ENCODE peak calls at places on chromosomes 13 and 19, in four cellular contexts. Y is globus pallidus; D is stimulated activated CD4-positive, alpha-beta T cell treated with anti-CD3 and anti-CD28 coated beads, Interleukin-12 subunit alpha, Interleukin-12 subunit beta, amount 100 ng/mL, for 4 hours; A is naive thymus-derived CD8-positive, alpha-beta T cell. S is an unnamed sample.
A peak's percentile ranks its signal among the peaks of the same experiment; 100 is the strongest.

GRCh38 chr13:48235100-48235813 is 2.3 kb downstream of the ITM2B start:
- DNase-seq in D (no peak), A (no peak), Y (peak; percentile 58), S (no peak)

GRCh38 chr13:84118845-84119409 is 236.7 kb upstream of the SLITRK1 start:
- DNase-seq in D (no peak), A (no peak), Y (no peak), S (no peak)

GRCh38 chr19:35224681-35225604 is 3.6 kb downstream of the FAM187B start:
- DNase-seq in Y (no peak), A (no peak), D (no peak), S (no peak)

GRCh38 chr13:39676315-39676876 is 20.9 kb downstream of the COG6 start:
- DNase-seq in D (peak; percentile 1), A (no peak), Y (peak; percentile 64), S (no peak)

GRCh38 chr13:114212096-114212495 is 22.6 kb upstream of the CDC16 start:
- DNase-seq in A (no peak), Y (no peak), D (no peak), S (no peak)

GRCh38 chr19:47240996-47241918 is 10.3 kb upstream of the BBC3 start:
- DNase-seq in Y (no peak), A (peak; percentile 85), D (peak; percentile 84), S (peak; percentile 86)

GRCh38 chr19:17220207-17220758 is 5.1 kb downstream of the USE1 start:
- DNase-seq in D (no peak), Y (no peak), A (no peak), S (no peak)

GRCh38 chr19:33458807-33459206 is 62.8 kb downstream of the PEPD start:
- DNase-seq in D (no peak), Y (no peak), A (no peak), S (no peak)

GRCh38 chr13:111114362-111115050 is 604 bp upstream of the ARHGEF7 start:
- DNase-seq in Y (no peak), A (no peak), D (no peak), S (no peak)

GRCh38 chr13:75855847-75856246 is 219.7 kb downstream of the LMO7 start:
- DNase-seq in D (no peak), A (no peak), Y (no peak), S (no peak)

GRCh38 chr13:98978280-98978679 is 416 bp upstream of the DOCK9 start:
- DNase-seq in D (no peak), A (no peak), Y (no peak), S (no peak)

GRCh38 chr13:26499209-26499601 is 58.3 kb upstream of the WASF3 start:
- DNase-seq in D (no peak), Y (no peak), A (no peak), S (no peak)

GRCh38 chr13:95349267-95349666 is 48.0 kb upstream of the ABCC4 start:
- DNase-seq in Y (no peak), D (no peak), A (no peak), S (no peak)

GRCh38 chr19:48713041-48713863 is 6.3 kb downstream of the MAMSTR start:
- DNase-seq in A (no peak), Y (no peak), D (no peak), S (peak; percentile 71)

GRCh38 chr19:788821-789472 is 8.3 kb upstream of the PTBP1 start:
- DNase-seq in D (no peak), Y (no peak), A (no peak), S (peak; percentile 83)

GRCh38 chr19:13718733-13719132 is 45.6 kb upstream of the MRI1 start:
- DNase-seq in A (no peak), D (no peak), Y (peak; percentile 67), S (peak; percentile 20)

GRCh38 chr19:49436381-49437017 is 4.8 kb downstream of the SLC17A7 start:
- DNase-seq in D (peak; percentile 53), A (peak; percentile 50), Y (no peak), S (peak; percentile 56)

GRCh38 chr13:41564046-41564445 is 106.7 kb downstream of the RGCC start:
- DNase-seq in Y (no peak), A (no peak), D (no peak), S (no peak)

GRCh38 chr13:98265669-98266551 is 88.8 kb upstream of the RNF113B start:
- DNase-seq in A (no peak), D (no peak), Y (peak; percentile 23), S (no peak)

GRCh38 chr13:71759506-71760225 is 107.3 kb downstream of the DACH1 start:
- DNase-seq in Y (no peak), A (no peak), D (no peak), S (no peak)

GRCh38 chr13:27117158-27117557 is 54.5 kb downstream of the USP12 start:
- DNase-seq in A (no peak), Y (no peak), D (no peak), S (no peak)

GRCh38 chr13:28750187-28751045 is 31.6 kb upstream of the SLC46A3 start:
- DNase-seq in Y (no peak), A (no peak), D (no peak), S (no peak)

GRCh38 chr13:43838909-43839308 is 40.6 kb downstream of the CCDC122 start:
- DNase-seq in D (no peak), Y (no peak), A (no peak), S (no peak)

GRCh38 chr13:54742984-54743383 is 1714.4 kb downstream of the OLFM4 start:
- DNase-seq in D (no peak), A (no peak), Y (no peak), S (no peak)

GRCh38 chr13:111210488-111210887 is 95.4 kb downstream of the ARHGEF7 start:
- DNase-seq in Y (peak; percentile 89), A (no peak), D (no peak), S (no peak)

GRCh38 chr19:48530044-48530720 is 18.5 kb upstream of the LMTK3 start:
- DNase-seq in A (no peak), Y (no peak), D (no peak), S (no peak)

GRCh38 chr13:29239653-29240525 is 355.6 kb downstream of the SLC7A1 start:
- DNase-seq in A (no peak), Y (no peak), D (no peak), S (no peak)

GRCh38 chr13:104450006-104450405 is 1383.8 kb upstream of the SLC10A2 start:
- DNase-seq in A (no peak), D (no peak), Y (no peak), S (no peak)

GRCh38 chr13:40672310-40673060 is 6.0 kb upstream of the FOXO1 start:
- DNase-seq in D (no peak), Y (no peak), A (no peak), S (no peak)

GRCh38 chr19:4455742-4456565 is 1.6 kb downstream of the UBXN6 start:
- DNase-seq in Y (no peak), D (no peak), A (no peak), S (peak; percentile 64)

GRCh38 chr13:48783181-48783630 is 129.5 kb downstream of the CYSLTR2 start:
- DNase-seq in Y (no peak), A (no peak), D (no peak), S (no peak)

S was measured in WERI-Rb-1.